ENCODE peak calls at places on chromosomes 16 and 17, in seven cellular contexts. Z is WERI-Rb-1; H is activated naive CD8-positive, alpha-beta T cell treated with anti-CD3 and anti-CD28 coated beads for 36 hours; E is effector memory CD4-positive, alpha-beta T cell; C is stimulated activated CD8-positive, alpha-beta memory T cell treated with anti-CD3 and anti-CD28 coated beads, Interleukin-4, amount 100 ng/mL, for 24 hours; X is heart left ventricle; D is activated T-helper 1 cell treated with Interleukin-2 at 50 U/mL for 16 hours. Q is an unnamed sample.

GRCh38 chr16:15403392-15403995 is 7.9 kb downstream of the MPV17L start:
- DNase-seq in Z (no peak), H (no peak), E (no peak), C (no peak), X (no peak), D (no peak), Q (no peak)

GRCh38 chr16:73793286-73793685 is 503.3 kb upstream of the PSMD7 start:
- DNase-seq in Z (no peak), H (no peak), E (no peak), C (no peak), X (no peak), D (no peak), Q (no peak)

GRCh38 chr16:21265104-21265825 is 12.8 kb downstream of the CRYM start:
- DNase-seq in Z (no peak), H (no peak), E (no peak), C (no peak), X (peak; percentile 81), D (no peak), Q (no peak)

GRCh38 chr17:60421273-60422161 is 772 bp upstream of the CHCT1 start:
- DNase-seq in Z (peak; percentile 65), H (peak; percentile 79), E (peak; percentile 46), C (peak; percentile 60), X (peak; percentile 72), D (peak; percentile 53), Q (peak; percentile 70)

GRCh38 chr16:9225527-9226316 is 134.3 kb downstream of the HAPSTR1 start:
- DNase-seq in Z (peak; percentile 90), H (no peak), E (no peak), C (no peak), X (no peak), D (no peak), Q (peak; percentile 90)

GRCh38 chr16:53209489-53209888 is 154.7 kb downstream of the CHD9 start:
- DNase-seq in Z (no peak), H (no peak), E (no peak), C (no peak), X (no peak), D (no peak), Q (peak; percentile 19)

GRCh38 chr16:87407511-87408112 is 15.5 kb downstream of the MAP1LC3B start:
- DNase-seq in Z (no peak), H (no peak), E (peak; percentile 9), C (no peak), X (peak; percentile 73), D (no peak), Q (no peak)

GRCh38 chr16:73176577-73177013 is 128.7 kb upstream of the ZFHX3 start:
- DNase-seq in Z (no peak), H (no peak), E (no peak), C (no peak), X (no peak), D (no peak), Q (no peak)

GRCh38 chr17:62703776-62704380 is 76.4 kb downstream of the MRC2 start:
- DNase-seq in Z (peak; percentile 87), H (peak; percentile 79), E (peak; percentile 50), C (peak; percentile 61), X (peak; percentile 79), D (peak; percentile 61), Q (peak; percentile 81)

GRCh38 chr16:50627419-50627818 is 53.7 kb downstream of the SNX20 start:
- DNase-seq in Z (peak; percentile 49), H (peak; percentile 50), E (peak; percentile 5), C (peak; percentile 11), X (peak; percentile 72), D (peak; percentile 8), Q (peak; percentile 46)

GRCh38 chr16:48491517-48491916 is 106.3 kb upstream of the SIAH1 start:
- DNase-seq in Z (no peak), H (no peak), E (no peak), C (no peak), X (no peak), D (no peak), Q (no peak)

GRCh38 chr17:44241104-44241503 is 21.6 kb upstream of the UBTF start:
- DNase-seq in Z (no peak), H (no peak), E (no peak), C (no peak), X (no peak), D (no peak), Q (no peak)